ENCODE peak calls at places on chromosomes 7 and 10, in five cellular contexts. One of them, this sample, is unnamed.

GRCh38 chr10:75208177-75208576 is 2.4 kb upstream of the VDAC2 start:
- DNase-seq in Peyer's patch: no peak
- DNase-seq in myocyte: peak
- DNase-seq in substantia nigra: no peak
- DNase-seq in NCI-H82: no peak
- DNase-seq in this sample: peak

GRCh38 chr7:149774237-149775175 is 1.1 kb upstream of the ZNF467 start:
- DNase-seq in NCI-H82: peak
- DNase-seq in myocyte: peak
- DNase-seq in substantia nigra: no peak
- DNase-seq in Peyer's patch: no peak
- DNase-seq in this sample: no peak

GRCh38 chr10:122141821-122142651 is 129.1 kb upstream of the BTBD16 start:
- DNase-seq in Peyer's patch: no peak
- DNase-seq in NCI-H82: no peak
- DNase-seq in substantia nigra: no peak
- DNase-seq in myocyte: peak
- DNase-seq in this sample: no peak

GRCh38 chr10:107631876-107632275 is 467.4 kb upstream of the SORCS1 start:
- DNase-seq in NCI-H82: peak
- DNase-seq in Peyer's patch: no peak
- DNase-seq in myocyte: peak
- DNase-seq in substantia nigra: no peak
- DNase-seq in this sample: peak

GRCh38 chr7:80018941-80019808 is 115.5 kb upstream of the GNAI1 start:
- DNase-seq in myocyte: peak
- DNase-seq in NCI-H82: peak
- DNase-seq in Peyer's patch: no peak
- DNase-seq in substantia nigra: peak
- DNase-seq in this sample: peak

GRCh38 chr10:131311661-131312260 is at the start of gene TCERG1L:
- DNase-seq in Peyer's patch: no peak
- DNase-seq in myocyte: no peak
- DNase-seq in NCI-H82: no peak
- DNase-seq in substantia nigra: no peak
- DNase-seq in this sample: no peak

GRCh38 chr7:24962418-24962962 is 17.5 kb downstream of the OSBPL3 start:
- DNase-seq in substantia nigra: no peak
- DNase-seq in Peyer's patch: no peak
- DNase-seq in myocyte: no peak
- DNase-seq in NCI-H82: no peak
- DNase-seq in this sample: no peak

GRCh38 chr7:16801111-16801542 is 3.7 kb downstream of the AGR2 start:
- DNase-seq in myocyte: peak
- DNase-seq in substantia nigra: no peak
- DNase-seq in NCI-H82: peak
- DNase-seq in Peyer's patch: no peak
- DNase-seq in this sample: peak

GRCh38 chr7:143980746-143981510 is 19.2 kb upstream of the OR6B1 start:
- DNase-seq in myocyte: no peak
- DNase-seq in NCI-H82: no peak
- DNase-seq in substantia nigra: no peak
- DNase-seq in Peyer's patch: no peak
- DNase-seq in this sample: no peak

GRCh38 chr10:66941491-66941890 is 15.7 kb downstream of the LRRTM3 start:
- DNase-seq in Peyer's patch: no peak
- DNase-seq in substantia nigra: peak
- DNase-seq in myocyte: peak
- DNase-seq in NCI-H82: no peak
- DNase-seq in this sample: peak

GRCh38 chr7:90842430-90842788 is 246.3 kb downstream of the CDK14 start:
- DNase-seq in myocyte: no peak
- DNase-seq in Peyer's patch: no peak
- DNase-seq in NCI-H82: no peak
- DNase-seq in substantia nigra: no peak
- DNase-seq in this sample: no peak

GRCh38 chr10:3104251-3104918 is 37.0 kb downstream of the PFKP start:
- DNase-seq in myocyte: no peak
- DNase-seq in substantia nigra: peak
- DNase-seq in Peyer's patch: no peak
- DNase-seq in NCI-H82: no peak
- DNase-seq in this sample: no peak

GRCh38 chr10:70350501-70350900 is 31.9 kb downstream of the LRRC20 start:
- DNase-seq in Peyer's patch: no peak
- DNase-seq in NCI-H82: no peak
- DNase-seq in substantia nigra: no peak
- DNase-seq in myocyte: no peak
- DNase-seq in this sample: no peak

GRCh38 chr10:11097686-11098085 is 80.0 kb downstream of the CELF2 start:
- DNase-seq in substantia nigra: no peak
- DNase-seq in NCI-H82: no peak
- DNase-seq in Peyer's patch: no peak
- DNase-seq in myocyte: no peak
- DNase-seq in this sample: no peak

GRCh38 chr7:17822557-17823173 is 117.6 kb downstream of the SNX13 start:
- DNase-seq in substantia nigra: no peak
- DNase-seq in myocyte: peak
- DNase-seq in Peyer's patch: no peak
- DNase-seq in NCI-H82: no peak
- DNase-seq in this sample: peak

GRCh38 chr10:110408203-110408871 is 89.4 kb upstream of the DUSP5 start:
- DNase-seq in substantia nigra: no peak
- DNase-seq in Peyer's patch: no peak
- DNase-seq in NCI-H82: no peak
- DNase-seq in myocyte: no peak
- DNase-seq in this sample: no peak

GRCh38 chr10:104690081-104690480 is 49.0 kb downstream of the SORCS3 start:
- DNase-seq in NCI-H82: no peak
- DNase-seq in substantia nigra: no peak
- DNase-seq in Peyer's patch: no peak
- DNase-seq in myocyte: no peak
- DNase-seq in this sample: no peak

GRCh38 chr10:95477175-95477520 is 84.0 kb downstream of the SORBS1 start:
- DNase-seq in substantia nigra: no peak
- DNase-seq in Peyer's patch: no peak
- DNase-seq in myocyte: peak
- DNase-seq in NCI-H82: no peak
- DNase-seq in this sample: no peak

GRCh38 chr7:5667391-5667790 is 114.1 kb downstream of the RNF216 start:
- DNase-seq in myocyte: no peak
- DNase-seq in Peyer's patch: no peak
- DNase-seq in NCI-H82: no peak
- DNase-seq in substantia nigra: no peak
- DNase-seq in this sample: no peak

This sample was measured in SJCRH30.